ENCODE peak calls at places on chromosomes 13 and 19, in six cellular contexts. One of them, this sample, is unnamed.

GRCh38 chr19:7236153-7236552 is 58.1 kb downstream of the INSR start:
- DNase-seq in tibial nerve: no peak
- DNase-seq in transverse colon: no peak
- DNase-seq in GM12878: no peak
- DNase-seq in SK-N-SH: no peak
- DNase-seq in suprapubic skin: no peak
- DNase-seq in this sample: no peak

GRCh38 chr19:6875218-6875617 is 12.2 kb upstream of the ADGRE1 start:
- DNase-seq in suprapubic skin: no peak
- DNase-seq in GM12878: no peak
- DNase-seq in transverse colon: no peak
- DNase-seq in tibial nerve: no peak
- DNase-seq in SK-N-SH: no peak
- DNase-seq in this sample: no peak

GRCh38 chr19:39430675-39431593 is 4.8 kb downstream of the RPS16 start:
- DNase-seq in suprapubic skin: no peak
- DNase-seq in SK-N-SH: no peak
- DNase-seq in transverse colon: peak
- DNase-seq in GM12878: no peak
- DNase-seq in tibial nerve: no peak
- DNase-seq in this sample: no peak

GRCh38 chr13:77176350-77176749 is 149.4 kb upstream of the FBXL3 start:
- DNase-seq in tibial nerve: no peak
- DNase-seq in SK-N-SH: no peak
- DNase-seq in GM12878: no peak
- DNase-seq in transverse colon: no peak
- DNase-seq in suprapubic skin: no peak
- DNase-seq in this sample: no peak

GRCh38 chr13:111323549-111323948 is 3.1 kb downstream of the TEX29 start:
- DNase-seq in SK-N-SH: no peak
- DNase-seq in suprapubic skin: no peak
- DNase-seq in GM12878: no peak
- DNase-seq in transverse colon: no peak
- DNase-seq in tibial nerve: no peak
- DNase-seq in this sample: peak

GRCh38 chr13:109869312-109870237 is 83.2 kb upstream of the IRS2 start:
- DNase-seq in SK-N-SH: peak
- DNase-seq in transverse colon: peak
- DNase-seq in tibial nerve: no peak
- DNase-seq in suprapubic skin: peak
- DNase-seq in GM12878: no peak
- DNase-seq in this sample: peak

GRCh38 chr13:36157475-36157874 is 26.3 kb upstream of the DCLK1 start:
- DNase-seq in transverse colon: no peak
- DNase-seq in GM12878: no peak
- DNase-seq in SK-N-SH: no peak
- DNase-seq in suprapubic skin: no peak
- DNase-seq in tibial nerve: no peak
- DNase-seq in this sample: no peak

GRCh38 chr13:100881291-100881864 is 206.8 kb upstream of the TMTC4 start:
- DNase-seq in tibial nerve: no peak
- DNase-seq in SK-N-SH: peak
- DNase-seq in GM12878: no peak
- DNase-seq in suprapubic skin: no peak
- DNase-seq in transverse colon: no peak
- DNase-seq in this sample: no peak

GRCh38 chr19:58477871-58478270 is 1.7 kb downstream of the ZNF446 start:
- DNase-seq in SK-N-SH: no peak
- DNase-seq in transverse colon: no peak
- DNase-seq in tibial nerve: no peak
- DNase-seq in GM12878: no peak
- DNase-seq in suprapubic skin: no peak
- DNase-seq in this sample: no peak

GRCh38 chr13:74230984-74231443 is 96.8 kb upstream of the KLF12 start:
- DNase-seq in transverse colon: no peak
- DNase-seq in GM12878: no peak
- DNase-seq in SK-N-SH: no peak
- DNase-seq in tibial nerve: no peak
- DNase-seq in suprapubic skin: no peak
- DNase-seq in this sample: no peak

GRCh38 chr13:41074523-41074922 is 13.2 kb downstream of the WBP4 start:
- DNase-seq in GM12878: no peak
- DNase-seq in suprapubic skin: no peak
- DNase-seq in transverse colon: no peak
- DNase-seq in tibial nerve: no peak
- DNase-seq in SK-N-SH: no peak
- DNase-seq in this sample: no peak

GRCh38 chr13:107765724-107766436 is 449.5 kb downstream of the LIG4 start:
- DNase-seq in tibial nerve: no peak
- DNase-seq in GM12878: no peak
- DNase-seq in transverse colon: no peak
- DNase-seq in suprapubic skin: no peak
- DNase-seq in SK-N-SH: peak
- DNase-seq in this sample: no peak

GRCh38 chr19:5292453-5292842 is 48.2 kb downstream of the PTPRS start:
- DNase-seq in GM12878: no peak
- DNase-seq in suprapubic skin: no peak
- DNase-seq in SK-N-SH: peak
- DNase-seq in transverse colon: peak
- DNase-seq in tibial nerve: peak
- DNase-seq in this sample: peak

GRCh38 chr19:7903244-7904073 is at the start of gene MAP2K7:
- DNase-seq in suprapubic skin: peak
- DNase-seq in SK-N-SH: peak
- DNase-seq in tibial nerve: peak
- DNase-seq in GM12878: peak
- DNase-seq in transverse colon: peak
- DNase-seq in this sample: peak

GRCh38 chr13:27918041-27918917 is 1.5 kb upstream of the PDX1 start:
- DNase-seq in GM12878: no peak
- DNase-seq in suprapubic skin: no peak
- DNase-seq in tibial nerve: no peak
- DNase-seq in SK-N-SH: no peak
- DNase-seq in transverse colon: no peak
- DNase-seq in this sample: no peak

GRCh38 chr13:77733674-77734073 is 36.2 kb downstream of the SLAIN1 start:
- DNase-seq in GM12878: no peak
- DNase-seq in SK-N-SH: no peak
- DNase-seq in transverse colon: no peak
- DNase-seq in suprapubic skin: no peak
- DNase-seq in tibial nerve: no peak
- DNase-seq in this sample: no peak

GRCh38 chr13:72258340-72258981 is 391.5 kb upstream of the DACH1 start:
- DNase-seq in GM12878: no peak
- DNase-seq in suprapubic skin: no peak
- DNase-seq in tibial nerve: no peak
- DNase-seq in SK-N-SH: no peak
- DNase-seq in transverse colon: no peak
- DNase-seq in this sample: no peak

GRCh38 chr13:27044837-27045570 is 126.6 kb downstream of the USP12 start:
- DNase-seq in GM12878: peak
- DNase-seq in transverse colon: no peak
- DNase-seq in tibial nerve: no peak
- DNase-seq in suprapubic skin: no peak
- DNase-seq in SK-N-SH: no peak
- DNase-seq in this sample: no peak

GRCh38 chr19:16016226-16017137 is 59.8 kb upstream of the TPM4 start:
- DNase-seq in GM12878: no peak
- DNase-seq in suprapubic skin: no peak
- DNase-seq in SK-N-SH: peak
- DNase-seq in transverse colon: no peak
- DNase-seq in tibial nerve: no peak
- DNase-seq in this sample: peak

GRCh38 chr13:25218011-25218410 is 45.9 kb upstream of the AMER2 start:
- DNase-seq in SK-N-SH: no peak
- DNase-seq in suprapubic skin: no peak
- DNase-seq in transverse colon: no peak
- DNase-seq in tibial nerve: no peak
- DNase-seq in GM12878: no peak
- DNase-seq in this sample: no peak

GRCh38 chr13:25214371-25215252 is 42.5 kb upstream of the AMER2 start:
- DNase-seq in SK-N-SH: no peak
- DNase-seq in GM12878: no peak
- DNase-seq in transverse colon: no peak
- DNase-seq in tibial nerve: peak
- DNase-seq in suprapubic skin: no peak
- DNase-seq in this sample: no peak

GRCh38 chr13:25217023-25217909 is 45.2 kb upstream of the AMER2 start:
- DNase-seq in transverse colon: no peak
- DNase-seq in SK-N-SH: no peak
- DNase-seq in tibial nerve: no peak
- DNase-seq in GM12878: no peak
- DNase-seq in suprapubic skin: no peak
- DNase-seq in this sample: no peak

GRCh38 chr13:25213716-25214115 is 41.6 kb upstream of the AMER2 start:
- DNase-seq in tibial nerve: no peak
- DNase-seq in transverse colon: no peak
- DNase-seq in suprapubic skin: no peak
- DNase-seq in SK-N-SH: no peak
- DNase-seq in GM12878: no peak
- DNase-seq in this sample: no peak

DNA sequence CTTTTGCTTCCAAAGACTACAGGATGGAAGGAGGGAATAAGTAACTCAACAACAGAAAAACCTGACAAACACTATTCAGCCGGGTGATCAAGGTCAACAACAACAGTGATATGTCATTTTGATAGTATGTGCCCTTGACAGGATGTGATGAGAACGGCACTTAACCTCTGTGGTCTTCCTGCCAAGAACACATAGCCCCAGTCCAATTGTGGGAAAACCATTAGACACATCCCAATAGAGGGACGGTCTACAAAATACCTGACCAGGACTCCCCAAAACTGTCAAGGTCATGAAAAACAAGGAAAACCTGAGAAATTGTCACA is 43.1 kb upstream of the AMER2 start:
- DNase-seq in GM12878: no peak
- DNase-seq in SK-N-SH: no peak
- DNase-seq in tibial nerve: no peak
- DNase-seq in transverse colon: no peak
- DNase-seq in suprapubic skin: no peak
- DNase-seq in this sample: no peak
- TF ChIP-seq EP300 in GM12878: no peak
- TF ChIP-seq EP300 in SK-N-SH: no peak
- TF ChIP-seq EP300 in tibial nerve: no peak
- TF ChIP-seq EP300 in transverse colon: no peak
- TF ChIP-seq EP300 in suprapubic skin: no peak
- TF ChIP-seq EP300 in this sample: no peak

DNA sequence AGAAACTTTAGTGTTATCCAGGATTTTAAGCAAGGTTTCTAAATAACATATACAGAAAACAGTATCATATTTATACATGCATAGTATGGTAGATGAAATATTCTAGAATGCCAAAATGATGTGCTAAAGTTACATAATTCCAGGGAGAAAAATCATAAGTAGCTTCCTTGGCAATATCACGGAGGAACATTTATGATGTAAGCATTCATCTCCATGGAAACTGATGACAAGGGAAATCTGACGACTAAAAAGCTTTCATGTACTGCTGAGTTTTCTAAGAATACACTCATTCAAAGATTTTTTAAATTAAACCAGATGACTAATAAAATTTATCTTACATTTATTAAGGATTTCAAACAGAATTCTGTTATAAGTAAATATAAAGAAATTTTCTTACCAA is 4.7 kb downstream of the TEX30 start:
- DNase-seq in suprapubic skin: no peak
- DNase-seq in tibial nerve: no peak
- DNase-seq in transverse colon: no peak
- DNase-seq in GM12878: no peak
- DNase-seq in SK-N-SH: no peak
- DNase-seq in this sample: no peak
- TF ChIP-seq EP300 in suprapubic skin: no peak
- TF ChIP-seq EP300 in tibial nerve: no peak
- TF ChIP-seq EP300 in transverse colon: no peak
- TF ChIP-seq EP300 in GM12878: no peak
- TF ChIP-seq EP300 in SK-N-SH: no peak
- TF ChIP-seq EP300 in this sample: no peak

DNA sequence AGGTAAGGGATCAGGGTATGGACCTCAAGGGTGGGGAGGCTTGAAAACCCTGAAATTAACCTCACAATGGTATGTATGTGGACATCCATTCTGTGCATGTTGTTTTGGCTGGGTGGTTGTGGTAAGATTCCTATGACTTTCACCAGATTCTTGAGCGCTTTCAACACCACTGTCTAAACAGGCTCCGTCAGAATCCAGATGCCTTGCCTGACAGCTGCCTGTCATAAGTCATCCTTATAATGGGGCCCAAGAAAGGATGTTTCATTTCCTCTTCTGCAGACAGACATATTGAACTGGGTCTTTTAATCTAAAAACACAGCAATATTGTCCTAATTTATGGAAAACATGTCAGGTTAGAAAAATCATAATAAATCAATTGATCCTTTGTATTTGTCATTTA is 41.3 kb downstream of the ALOX5AP start:
- DNase-seq in SK-N-SH: no peak
- DNase-seq in tibial nerve: no peak
- DNase-seq in suprapubic skin: no peak
- DNase-seq in transverse colon: no peak
- DNase-seq in GM12878: no peak
- DNase-seq in this sample: no peak
- TF ChIP-seq EP300 in SK-N-SH: no peak
- TF ChIP-seq EP300 in tibial nerve: no peak
- TF ChIP-seq EP300 in suprapubic skin: no peak
- TF ChIP-seq EP300 in transverse colon: no peak
- TF ChIP-seq EP300 in GM12878: no peak
- TF ChIP-seq EP300 in this sample: no peak

DNA sequence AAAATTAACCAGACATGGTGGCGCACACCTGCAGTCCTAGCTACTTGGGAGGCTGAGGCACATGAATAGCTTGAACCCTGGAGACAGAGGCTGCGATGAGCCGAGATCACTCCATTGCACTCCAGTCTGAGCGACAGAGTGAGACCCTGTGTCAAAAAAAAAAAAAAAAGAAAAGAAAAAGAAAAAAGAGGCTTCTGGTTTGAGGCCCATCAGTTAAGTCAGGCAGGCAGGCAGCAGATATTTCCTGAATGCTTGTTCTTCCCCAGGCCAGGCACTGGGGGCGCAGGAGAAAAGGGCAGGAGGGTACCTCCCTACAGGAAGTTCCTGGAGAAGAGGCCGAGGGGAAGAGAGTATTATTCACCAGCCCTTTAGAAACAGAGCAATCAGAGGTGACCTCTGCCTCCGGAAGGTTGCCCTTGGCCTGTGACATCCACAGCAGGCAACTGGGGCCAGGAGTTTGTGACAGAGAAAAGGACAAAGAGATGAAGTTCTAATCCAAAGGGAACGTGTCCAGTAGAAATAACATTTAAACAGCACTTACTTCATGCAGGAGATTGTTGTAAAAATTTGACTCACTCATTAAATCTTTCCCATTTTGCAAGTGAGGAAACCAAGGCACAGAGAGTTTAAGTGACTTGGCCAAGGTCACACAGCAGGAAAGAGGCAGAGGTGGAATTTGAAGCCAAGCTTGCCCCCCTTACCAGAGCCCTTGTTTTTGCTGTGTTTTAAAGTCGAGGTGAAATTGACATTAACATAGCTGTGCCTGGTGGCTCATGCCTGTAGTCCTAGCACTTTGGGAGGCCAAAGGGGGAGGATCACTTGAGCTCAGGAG is 4.3 kb upstream of the RLN3 start:
- DNase-seq in suprapubic skin: no peak
- DNase-seq in transverse colon: peak
- DNase-seq in GM12878: no peak
- DNase-seq in tibial nerve: no peak
- DNase-seq in SK-N-SH: peak
- DNase-seq in this sample: peak
- TF ChIP-seq EP300 in suprapubic skin: no peak
- TF ChIP-seq EP300 in transverse colon: no peak
- TF ChIP-seq EP300 in GM12878: no peak
- TF ChIP-seq EP300 in tibial nerve: no peak
- TF ChIP-seq EP300 in SK-N-SH: no peak
- TF ChIP-seq EP300 in this sample: no peak